ENCODE peak calls at places on chromosomes 1 and 21, in four cellular contexts. P, N, E and Z are unnamed samples.

GRCh38 chr1:31981976-31982375 is 31.7 kb upstream of the KHDRBS1 start:
- DNase-seq in P (no peak), N (no peak), E (no peak), Z (no peak)

GRCh38 chr1:151013518-151013917 is 5.3 kb downstream of the PRUNE1 start:
- DNase-seq in E (peak), P (peak), N (no peak), Z (no peak)

GRCh38 chr1:205062319-205062718 is 19.3 kb downstream of the CNTN2 start:
- DNase-seq in P (no peak), N (no peak), E (no peak), Z (no peak)

GRCh38 chr1:119631433-119632102 is 16.5 kb downstream of the ZNF697 start:
- DNase-seq in N (peak), E (peak), P (peak), Z (peak)

GRCh38 chr1:49102752-49103151 is 326.1 kb upstream of the BEND5 start:
- DNase-seq in P (no peak), N (no peak), E (no peak), Z (peak)

GRCh38 chr1:37473431-37474050 is 839 bp upstream of the ZC3H12A start:
- DNase-seq in E (no peak), N (no peak), P (no peak), Z (peak)

GRCh38 chr21:33261635-33262034 is 4.5 kb upstream of the IL10RB start:
- DNase-seq in P (peak), N (no peak), E (peak), Z (peak)

GRCh38 chr1:208189183-208189582 is 55.0 kb downstream of the PLXNA2 start:
- DNase-seq in P (no peak), E (no peak), N (no peak), Z (no peak)

GRCh38 chr1:150210086-150210485 is 25.8 kb downstream of the ANP32E start:
- DNase-seq in N (no peak), P (no peak), E (no peak), Z (no peak)

GRCh38 chr1:65658122-65658521 is 134.6 kb upstream of the PDE4B start:
- DNase-seq in N (no peak), P (peak), E (no peak), Z (peak)

GRCh38 chr1:158810311-158810710 is 20.8 kb upstream of the MNDA start:
- DNase-seq in P (no peak), E (no peak), N (no peak), Z (no peak)

GRCh38 chr1:47211796-47212269 is 20.2 kb downstream of the TAL1 start:
- DNase-seq in P (no peak), N (no peak), E (peak), Z (no peak)

GRCh38 chr1:54277451-54278355 is 77.7 kb downstream of the MRPL37 start:
- DNase-seq in P (no peak), E (peak), N (no peak), Z (no peak)

GRCh38 chr1:233735847-233736246 is 121.9 kb downstream of the KCNK1 start:
- DNase-seq in N (no peak), P (no peak), E (no peak), Z (no peak)

GRCh38 chr1:8363764-8364301 is 45.9 kb downstream of the SLC45A1 start:
- DNase-seq in E (no peak), P (no peak), N (no peak), Z (no peak)

GRCh38 chr1:206554201-206554600 is 46.9 kb downstream of the RASSF5 start:
- DNase-seq in P (no peak), N (no peak), E (no peak), Z (no peak)

GRCh38 chr1:30786264-30786991 is 28.9 kb upstream of the LAPTM5 start:
- DNase-seq in E (no peak), N (no peak), P (no peak), Z (no peak)

GRCh38 chr21:39144191-39144590 is 39.1 kb downstream of the PSMG1 start:
- DNase-seq in N (no peak), E (no peak), P (no peak), Z (no peak)

GRCh38 chr1:155011004-155011416 is 8.4 kb downstream of the ZBTB7B start:
- DNase-seq in N (no peak), E (no peak), P (no peak), Z (no peak)

GRCh38 chr1:77412069-77412793 is 130.4 kb downstream of the AK5 start:
- DNase-seq in E (no peak), N (no peak), P (peak), Z (peak)

GRCh38 chr1:14925336-14926136 is 228.0 kb upstream of the TMEM51 start:
- DNase-seq in P (no peak), E (no peak), N (no peak), Z (no peak)

GRCh38 chr1:80021891-80022290 is 1015.4 kb upstream of the ADGRL4 start:
- DNase-seq in N (no peak), E (no peak), P (no peak), Z (no peak)

GRCh38 chr1:67060811-67061218 is 6.9 kb upstream of the SLC35D1 start:
- DNase-seq in E (peak), N (no peak), P (peak), Z (peak)

GRCh38 chr1:151508721-151509292 is 2.4 kb upstream of the CGN start:
- DNase-seq in E (peak), P (no peak), N (no peak), Z (no peak)

GRCh38 chr1:204564835-204565234 is 48.6 kb downstream of the MDM4 start:
- DNase-seq in E (no peak), N (no peak), P (no peak), Z (no peak)

GRCh38 chr21:34072145-34073031 is 990 bp upstream of the MRPS6 start:
- DNase-seq in P (no peak), E (peak), N (no peak), Z (peak)

GRCh38 chr21:35376406-35377135 is 327.5 kb upstream of the RUNX1 start:
- DNase-seq in N (no peak), P (no peak), E (no peak), Z (no peak)

GRCh38 chr1:64856564-64856963 is 109.8 kb downstream of the JAK1 start:
- DNase-seq in P (peak), N (no peak), E (peak), Z (no peak)

GRCh38 chr21:46649356-46649755 is 13.9 kb downstream of the PRMT2 start:
- DNase-seq in P (no peak), E (no peak), N (no peak), Z (no peak)

GRCh38 chr1:86137458-86137857 is 19.1 kb downstream of the COL24A1 start:
- DNase-seq in N (no peak), P (peak), E (no peak), Z (peak)

GRCh38 chr1:89632213-89633102 is 462 bp upstream of the LRRC8C start:
- DNase-seq in N (no peak), E (peak), P (peak), Z (peak)

GRCh38 chr1:183778568-183779433 is 26.1 kb upstream of the RGL1 start:
- DNase-seq in P (no peak), N (no peak), E (no peak), Z (no peak)

GRCh38 chr1:106846656-106847055 is 209.8 kb upstream of the PRMT6 start:
- DNase-seq in N (no peak), E (no peak), P (no peak), Z (no peak)

GRCh38 chr1:185996211-185996610 is 262.0 kb downstream of the HMCN1 start:
- DNase-seq in P (peak), N (no peak), E (peak), Z (peak)

GRCh38 chr1:17304155-17304826 is 3.7 kb upstream of the PADI4 start:
- DNase-seq in N (no peak), E (no peak), P (no peak), Z (peak)

GRCh38 chr21:39121600-39122355 is 61.5 kb downstream of the PSMG1 start:
- DNase-seq in P (no peak), E (no peak), N (no peak), Z (no peak)

DNA sequence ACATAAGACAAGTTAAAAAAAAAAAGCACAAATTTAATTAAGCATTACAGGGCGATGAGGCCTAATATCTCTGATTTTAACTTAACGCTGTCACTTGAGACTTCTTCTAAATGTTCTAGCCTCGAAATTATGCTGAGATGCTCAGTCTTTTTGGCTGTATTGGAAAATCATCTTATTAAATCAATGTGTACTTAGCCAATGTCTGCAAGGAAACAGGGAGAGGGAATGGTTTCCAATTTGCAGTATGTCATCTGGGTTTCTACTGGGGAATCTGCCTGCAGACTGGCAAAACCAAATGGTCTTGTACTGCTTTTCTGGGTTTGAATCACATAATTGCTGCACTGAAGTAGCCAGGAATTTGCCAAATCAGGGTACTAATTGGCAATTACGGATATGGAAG is 44.1 kb downstream of the KANK4 start:
- DNase-seq in N (no peak), P (no peak), E (no peak), Z (no peak)
- TF ChIP-seq CTCF in N (no peak), P (no peak), E (no peak), Z (no peak)

GRCh38 chr1:227355542-227356270 is 37.4 kb upstream of the CDC42BPA start:
- DNase-seq in P (no peak), N (no peak), E (no peak), Z (no peak)

GRCh38 chr1:227357229-227358078 is 39.2 kb upstream of the CDC42BPA start:
- DNase-seq in E (peak), P (peak), N (no peak), Z (peak)

GRCh38 chr1:227362039-227362438 is 43.7 kb upstream of the CDC42BPA start:
- DNase-seq in P (peak), E (no peak), N (no peak), Z (no peak)

GRCh38 chr1:227356582-227357228 is 38.4 kb upstream of the CDC42BPA start:
- DNase-seq in P (no peak), E (no peak), N (no peak), Z (no peak)

GRCh38 chr1:227358079-227358358 is 39.7 kb upstream of the CDC42BPA start:
- DNase-seq in N (no peak), E (no peak), P (no peak), Z (no peak)
- H3K4me3 ChIP-seq in N (no peak), E (no peak), P (no peak), Z (no peak)

GRCh38 chr1:117671781-117672501 is 66.1 kb downstream of the TENT5C start:
- DNase-seq in P (no peak), E (peak), N (no peak), Z (no peak)
- TF ChIP-seq CTCF in P (peak), E (no peak), N (no peak), Z (no peak)

GRCh38 chr1:210232524-210233215 is at the start of gene SERTAD4:
- DNase-seq in E (peak), N (no peak), P (no peak), Z (no peak)
- H3K4me3 ChIP-seq in E (peak), N (peak), P (peak), Z (peak)

GRCh38 chr1:152543808-152544207 is 22.8 kb downstream of the LCE3E start:
- DNase-seq in N (no peak), P (no peak), E (no peak), Z (no peak)
- TF ChIP-seq CTCF in N (no peak), P (peak), E (no peak), Z (no peak)

DNA sequence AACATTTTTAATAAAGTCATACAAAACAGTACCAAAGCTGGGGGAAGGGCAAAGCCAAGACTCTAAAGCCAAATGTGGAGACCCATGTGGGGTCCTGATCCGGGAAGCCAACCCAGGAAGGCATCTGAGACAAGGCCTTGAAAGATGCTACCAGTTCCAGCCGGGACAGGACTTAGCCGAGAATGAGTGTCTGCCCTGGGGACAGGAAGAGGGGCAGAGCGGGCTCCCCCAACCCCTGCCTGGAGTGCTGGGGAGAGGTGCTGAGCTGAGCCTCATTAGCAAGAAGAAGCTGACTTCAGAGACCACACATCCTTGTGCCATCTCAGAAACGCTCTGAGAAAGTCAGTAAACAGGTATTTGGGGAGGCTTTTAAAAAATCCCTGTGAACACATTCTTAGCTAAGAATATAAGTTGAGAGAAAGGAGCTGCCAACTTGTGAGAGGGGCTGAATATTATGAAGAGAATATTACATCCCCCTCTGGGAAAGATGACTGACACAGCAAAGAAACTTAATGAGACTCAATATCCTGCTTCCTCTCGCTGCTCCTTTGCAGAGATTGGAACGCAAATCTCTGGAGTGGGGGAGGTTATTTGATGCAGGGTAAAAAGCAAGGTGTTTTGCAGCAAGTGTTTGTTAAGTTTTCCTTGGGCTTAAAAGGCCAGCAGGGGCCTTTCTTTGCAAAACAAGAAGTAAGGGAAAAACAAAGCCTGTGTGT is 103.3 kb upstream of the KCND3 start:
- DNase-seq in N (peak), E (no peak), P (no peak), Z (no peak)
- H3K4me3 ChIP-seq in N (no peak), E (no peak), P (no peak), Z (no peak)

GRCh38 chr1:108692724-108693655 is 880 bp downstream of the PRPF38B start:
- DNase-seq in E (peak), N (no peak), P (peak), Z (peak)
- TF ChIP-seq CTCF in E (peak), N (no peak), P (peak), Z (peak)

GRCh38 chr21:16536661-16537359 is 807.0 kb downstream of the USP25 start:
- DNase-seq in P (peak), N (no peak), E (no peak), Z (no peak)

GRCh38 chr21:16535100-16535418 is 805.3 kb downstream of the USP25 start:
- DNase-seq in P (peak), N (peak), E (peak), Z (peak)

GRCh38 chr21:16541366-16541765 is 811.6 kb downstream of the USP25 start:
- DNase-seq in E (no peak), P (no peak), N (no peak), Z (no peak)

GRCh38 chr21:16534408-16535099 is 804.8 kb downstream of the USP25 start:
- DNase-seq in N (peak), P (peak), E (peak), Z (peak)

GRCh38 chr21:16539041-16539440 is 809.3 kb downstream of the USP25 start:
- DNase-seq in E (no peak), N (no peak), P (no peak), Z (no peak)
- H3K4me3 ChIP-seq in E (no peak), N (no peak), P (no peak), Z (no peak)

DNA sequence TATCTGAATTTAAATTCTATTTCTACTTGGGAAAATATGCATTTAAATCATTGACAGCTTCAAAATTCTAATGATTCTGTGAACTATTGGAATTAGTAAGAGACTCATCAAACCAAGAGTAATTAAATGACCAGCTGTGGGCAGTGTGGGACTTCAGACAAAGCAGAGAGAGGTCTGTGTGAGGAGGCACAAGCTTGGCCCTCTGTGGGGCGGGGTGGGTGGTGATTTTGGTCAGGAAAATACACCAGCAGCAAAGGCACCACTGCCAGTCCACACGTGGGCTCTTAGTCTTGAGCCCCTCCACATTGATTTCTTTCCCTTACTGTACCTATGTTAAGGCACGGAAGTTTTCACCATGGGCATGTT is 39.2 kb upstream of the RAB4A start:
- DNase-seq in N (no peak), P (no peak), E (no peak), Z (no peak)
- TF ChIP-seq CTCF in N (peak), P (no peak), E (no peak), Z (no peak)